ENCODE peak calls at places on chromosomes 3 and 15, in ten cellular contexts. F is GM10248, Z is RWPE1, G is esophagus muscularis mucosa, N is coronary artery, H is psoas muscle, S is breast epithelium, Q is nephron progenitor cell, D is HFF-Myc, U is foreskin fibroblast. L is an unnamed sample.

GRCh38 chr15:80609512-80609946 is 85.6 kb upstream of the ABHD17C start:
- DNase-seq in H (no peak), N (no peak), Z (peak), F (no peak), S (no peak), U (no peak), G (no peak), Q (no peak), D (no peak), L (no peak)

GRCh38 chr3:183884437-183885296 is at the start of gene PARL:
- DNase-seq in U (peak), N (peak), Z (peak), F (peak), G (peak), S (peak), Q (peak), D (peak), H (peak), L (peak)

GRCh38 chr15:77419050-77419835 is 661 bp downstream of the PEAK1 start:
- DNase-seq in D (no peak), F (peak), N (peak), G (no peak), Q (peak), U (peak), H (peak), Z (peak), S (peak), L (no peak)

GRCh38 chr3:150787741-150788370 is 24.9 kb upstream of the SIAH2 start:
- DNase-seq in Q (peak), D (peak), F (peak), N (no peak), S (peak), G (no peak), H (peak), U (peak), Z (peak), L (peak)

GRCh38 chr15:88256261-88257230 is at the start of gene NTRK3:
- DNase-seq in S (no peak), F (no peak), Q (peak), G (no peak), Z (no peak), D (no peak), U (peak), N (no peak), H (no peak), L (no peak)

GRCh38 chr3:68832680-68833079 is 99.7 kb downstream of the TAFA4 start:
- DNase-seq in D (no peak), H (no peak), S (no peak), Q (no peak), U (no peak), Z (no peak), F (no peak), G (no peak), N (no peak), L (no peak)

GRCh38 chr3:112639451-112640332 is 1.3 kb downstream of the CCDC80 start:
- DNase-seq in S (no peak), N (no peak), D (no peak), Q (no peak), Z (no peak), G (no peak), U (no peak), F (no peak), H (no peak), L (no peak)

GRCh38 chr15:44663410-44664272 is at the start of gene SPG11:
- DNase-seq in F (peak), G (peak), D (peak), H (peak), N (peak), Z (peak), Q (peak), S (peak), U (peak), L (peak)

GRCh38 chr15:64895285-64896065 is 16.2 kb upstream of the ANKDD1A start:
- DNase-seq in N (no peak), U (peak), D (no peak), Z (no peak), F (peak), S (no peak), G (no peak), H (peak), Q (no peak), L (peak)

GRCh38 chr3:100913870-100914654 is 79.2 kb downstream of the ABI3BP start:
- DNase-seq in D (no peak), N (peak), F (no peak), Z (no peak), H (no peak), S (no peak), G (no peak), Q (no peak), U (peak), L (no peak)

GRCh38 chr3:100880072-100880471 is 113.1 kb downstream of the ABI3BP start:
- DNase-seq in N (no peak), F (no peak), Z (no peak), H (peak), Q (no peak), S (no peak), U (peak), G (no peak), D (no peak), L (no peak)

GRCh38 chr3:152707314-152707713 is 127.6 kb upstream of the P2RY1 start:
- DNase-seq in Z (no peak), U (peak), H (no peak), N (no peak), F (no peak), Q (no peak), G (no peak), S (no peak), D (no peak), L (no peak)

GRCh38 chr3:181797431-181797830 is 85.7 kb downstream of the SOX2 start:
- DNase-seq in D (no peak), Z (no peak), Q (no peak), G (no peak), N (no peak), S (no peak), H (no peak), U (no peak), F (no peak), L (no peak)
- TF ChIP-seq CTCF in D (no peak), Z (no peak), Q (no peak), G (no peak), N (no peak), S (no peak), H (no peak), U (no peak), F (no peak), L (no peak)

GRCh38 chr15:41494190-41494921 is 682 bp downstream of the ITPKA start:
- DNase-seq in U (peak), F (peak), G (no peak), Q (peak), Z (peak), D (no peak), N (no peak), S (no peak), H (peak), L (peak)
- TF ChIP-seq CTCF in U (no peak), F (no peak), G (no peak), Q (no peak), Z (no peak), D (no peak), N (no peak), S (no peak), H (no peak), L (no peak)

GRCh38 chr3:190121061-190121765 is 516 bp upstream of the P3H2 start:
- DNase-seq in D (no peak), U (no peak), Z (no peak), S (no peak), Q (no peak), G (no peak), N (no peak), H (no peak), F (no peak), L (no peak)

GRCh38 chr3:190119734-190120133 is 963 bp downstream of the P3H2 start:
- DNase-seq in U (peak), N (no peak), Z (no peak), S (no peak), G (no peak), H (no peak), Q (no peak), F (no peak), D (no peak), L (no peak)

GRCh38 chr3:190124067-190124466 is 3.4 kb upstream of the P3H2 start:
- DNase-seq in Q (no peak), Z (no peak), N (no peak), S (no peak), U (no peak), D (no peak), F (no peak), H (no peak), G (no peak), L (no peak)

GRCh38 chr3:190120161-190121060 is at the start of gene P3H2:
- DNase-seq in D (peak), S (peak), Z (peak), U (peak), G (peak), F (peak), N (peak), H (peak), Q (peak), L (no peak)

DNA sequence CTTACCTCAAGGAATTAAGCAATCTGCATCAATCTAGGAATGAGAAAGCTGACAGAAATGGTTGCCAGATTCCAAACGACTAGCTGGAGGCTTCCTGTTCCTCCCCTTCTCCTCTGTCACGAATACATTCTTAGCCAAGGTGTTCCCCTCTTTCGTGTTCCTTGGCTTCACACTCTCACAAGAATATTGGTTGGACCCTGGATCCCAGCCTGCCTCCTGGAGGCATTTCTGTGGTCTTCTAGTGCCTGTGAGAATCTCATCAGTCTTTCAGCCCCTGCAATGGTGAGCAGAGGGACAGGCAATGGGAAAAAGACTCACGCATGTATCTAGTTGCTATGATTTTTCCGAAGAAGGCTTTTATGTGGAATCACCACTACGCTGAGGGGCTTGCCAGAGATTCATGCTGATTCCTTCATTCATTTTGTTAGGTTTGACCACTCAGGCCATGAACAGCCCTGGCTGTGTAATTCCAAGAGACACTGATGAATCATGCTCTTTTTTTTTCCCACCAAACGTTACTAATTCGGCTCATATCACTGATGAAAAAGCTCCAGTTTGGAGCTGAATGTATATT is 1.6 kb upstream of the P3H2 start:
- DNase-seq in H (no peak), F (no peak), Q (no peak), D (no peak), N (no peak), U (peak), Z (no peak), G (no peak), S (peak), L (no peak)
- TF ChIP-seq CTCF in H (no peak), F (no peak), Q (no peak), D (no peak), N (no peak), U (no peak), Z (no peak), G (no peak), S (no peak), L (no peak)

DNA sequence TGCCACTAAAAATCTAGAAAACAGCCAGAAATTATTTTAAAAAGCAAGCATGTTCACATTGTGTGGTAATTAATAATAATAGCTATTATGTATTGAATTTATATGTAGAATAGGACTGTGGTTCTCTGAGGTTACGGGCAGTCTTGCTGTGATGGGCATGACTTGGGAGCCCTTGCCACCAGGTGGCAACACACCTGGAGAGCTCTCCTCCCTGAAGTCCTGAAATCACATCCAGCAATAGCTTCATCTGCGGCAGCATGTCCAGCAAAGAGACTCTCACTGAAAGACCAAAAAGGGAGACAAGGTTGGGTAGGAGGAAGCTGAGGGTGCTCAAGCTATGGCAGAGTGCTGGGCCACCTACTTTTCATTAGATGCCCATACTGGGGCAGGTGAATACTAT is 206.8 kb upstream of the IL12A start:
- DNase-seq in H (no peak), Q (no peak), S (no peak), G (no peak), F (no peak), U (no peak), N (no peak), Z (no peak), D (no peak), L (no peak)
- TF ChIP-seq CTCF in H (no peak), Q (no peak), S (no peak), G (peak), F (no peak), U (no peak), N (no peak), Z (no peak), D (peak), L (no peak)

DNA sequence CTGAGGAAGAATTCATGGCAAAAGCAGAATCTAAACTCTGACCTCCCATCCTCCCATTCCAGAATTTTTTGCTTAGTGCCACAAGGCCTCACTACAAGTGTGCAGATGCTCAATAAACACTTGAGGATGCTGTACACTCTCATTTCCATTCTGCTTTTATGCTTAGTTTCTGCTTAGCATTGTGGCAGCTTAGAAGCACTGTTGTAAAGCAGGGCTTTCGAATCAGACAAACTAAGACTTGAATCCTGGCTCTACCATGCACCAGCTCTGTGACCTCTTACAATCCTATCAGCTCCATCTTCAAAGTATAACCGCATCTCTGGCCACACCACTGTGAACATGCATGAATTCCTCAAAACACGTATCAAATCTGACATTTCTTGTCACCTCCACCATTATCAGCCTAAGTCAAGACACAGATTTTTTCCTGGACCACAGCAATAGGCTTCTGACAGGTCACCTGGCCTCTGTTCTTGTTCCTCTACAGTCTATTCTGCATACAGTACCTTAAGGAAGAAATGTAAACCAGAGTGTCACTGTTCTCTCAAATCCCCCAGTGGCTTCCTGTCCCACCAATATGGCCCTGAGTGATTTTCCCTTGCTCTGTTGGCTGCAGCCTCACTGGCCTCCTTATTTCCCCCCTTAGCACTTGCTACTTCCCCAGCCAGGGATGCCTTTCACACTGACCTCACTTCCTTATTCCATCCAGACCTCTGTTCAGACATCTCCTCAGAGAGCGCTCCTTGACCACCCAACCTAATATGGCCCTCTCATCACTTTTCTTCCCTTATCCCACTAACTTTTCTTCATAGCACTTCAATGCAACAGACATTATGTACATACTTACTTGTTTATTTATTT is 8.1 kb upstream of the PHC3 start:
- DNase-seq in S (no peak), F (no peak), G (peak), Z (no peak), H (no peak), D (no peak), U (no peak), N (no peak), Q (no peak), L (no peak)
- TF ChIP-seq CTCF in S (no peak), F (no peak), G (no peak), Z (no peak), H (no peak), D (no peak), U (no peak), N (no peak), Q (no peak), L (no peak)